ENCODE peak calls at places on chromosome 20, in nine cellular contexts. S is H7; H is central memory CD8-positive, alpha-beta T cell; W is psoas muscle; D is T1000; F is HS-5; M is T-helper 17 cell; O is pons; I is stimulated activated CD8-positive, alpha-beta memory T cell treated with anti-CD3 and anti-CD28 coated beads, Interleukin-2, amount 100 ng/mL, for 1 hour. G is an unnamed sample.

GRCh38 chr20:24027229-24027628 is 38.6 kb upstream of the GGTLC1 start:
- DNase-seq in S (no peak), H (peak; percentile 43), W (peak; percentile 64), D (no peak), F (no peak), M (peak; percentile 31), O (peak; percentile 37), I (peak; percentile 46), G (no peak)

GRCh38 chr20:4151991-4152695 is 136.8 kb upstream of the RNF24 start:
- DNase-seq in S (no peak), H (no peak), W (no peak), D (no peak), F (no peak), M (no peak), O (peak; percentile 52), I (no peak), G (no peak)

GRCh38 chr20:57718490-57719009 is 8.7 kb upstream of the PMEPA1 start:
- DNase-seq in S (peak; percentile 99), H (peak; percentile 66), W (peak; percentile 97), D (peak; percentile 96), F (peak; percentile 96), M (peak; percentile 80), O (peak; percentile 99), I (peak; percentile 83), G (peak; percentile 92)

GRCh38 chr20:3889489-3890409 is 562 bp downstream of the PANK2 start:
- DNase-seq in S (peak; percentile 74), H (no peak), W (peak; percentile 76), D (no peak), F (peak; percentile 16), M (peak; percentile 18), O (peak; percentile 50), I (no peak), G (peak; percentile 54)

GRCh38 chr20:50425076-50425475 is 85.1 kb upstream of the PTPN1 start:
- DNase-seq in S (no peak), H (no peak), W (peak; percentile 76), D (peak; percentile 43), F (no peak), M (no peak), O (no peak), I (no peak), G (no peak)

GRCh38 chr20:48897298-48898044 is 24.0 kb upstream of the ARFGEF2 start:
- DNase-seq in S (peak; percentile 30), H (no peak), W (no peak), D (no peak), F (peak; percentile 100), M (no peak), O (no peak), I (no peak), G (no peak)

GRCh38 chr20:45935416-45936046 is 1.0 kb downstream of the PCIF1 start:
- DNase-seq in S (no peak), H (no peak), W (no peak), D (no peak), F (no peak), M (no peak), O (peak; percentile 37), I (no peak), G (no peak)

GRCh38 chr20:3067139-3068009 is 4.0 kb upstream of the OXT start:
- DNase-seq in S (no peak), H (no peak), W (no peak), D (no peak), F (no peak), M (no peak), O (no peak), I (no peak), G (no peak)

GRCh38 chr20:63707558-63708300 is at the start of the genes ARFRP1 and ZGPAT:
- DNase-seq in S (peak; percentile 97), H (peak; percentile 73), W (peak; percentile 95), D (peak; percentile 50), F (peak; percentile 47), M (peak; percentile 79), O (peak; percentile 75), I (peak; percentile 74), G (peak; percentile 92)

GRCh38 chr20:3935295-3935955 is 46.2 kb downstream of the PANK2 start:
- DNase-seq in S (no peak), H (no peak), W (peak; percentile 67), D (no peak), F (no peak), M (no peak), O (no peak), I (no peak), G (no peak)

G was measured in GM10248.